ENCODE peak calls at places on chromosomes 3 and 15, in five cellular contexts. One of them, this sample, is unnamed.
A peak's percentile ranks its signal among the peaks of the same experiment; 100 is the strongest.

GRCh38 chr15:90004671-90005070 is 3.5 kb downstream of the ZNF710 start:
- DNase-seq in WERI-Rb-1: no peak
- DNase-seq in SK-N-SH: no peak
- DNase-seq in K562: no peak
- DNase-seq in stomach: no peak
- DNase-seq in this sample: no peak

GRCh38 chr3:32577621-32578556 is 7.2 kb upstream of the DYNC1LI1 start:
- DNase-seq in stomach: no peak
- DNase-seq in WERI-Rb-1: no peak
- DNase-seq in K562: no peak
- DNase-seq in SK-N-SH: no peak
- DNase-seq in this sample: no peak

GRCh38 chr3:10189557-10190374 is 25.0 kb downstream of the IRAK2 start:
- DNase-seq in stomach: peak; percentile 89
- DNase-seq in WERI-Rb-1: no peak
- DNase-seq in SK-N-SH: peak; percentile 55
- DNase-seq in K562: no peak
- DNase-seq in this sample: no peak

GRCh38 chr3:186511245-186511644 is 32.9 kb downstream of the CRYGS start:
- DNase-seq in SK-N-SH: no peak
- DNase-seq in stomach: no peak
- DNase-seq in WERI-Rb-1: no peak
- DNase-seq in K562: no peak
- DNase-seq in this sample: no peak

GRCh38 chr3:30518201-30518864 is 88.1 kb upstream of the TGFBR2 start:
- DNase-seq in WERI-Rb-1: no peak
- DNase-seq in stomach: peak; percentile 61
- DNase-seq in K562: no peak
- DNase-seq in SK-N-SH: no peak
- DNase-seq in this sample: no peak

GRCh38 chr3:43768594-43768993 is 77.9 kb downstream of the ABHD5 start:
- DNase-seq in SK-N-SH: no peak
- DNase-seq in stomach: no peak
- DNase-seq in K562: no peak
- DNase-seq in WERI-Rb-1: no peak
- DNase-seq in this sample: no peak

GRCh38 chr15:51830279-51830806 is 890 bp downstream of the TMOD3 start:
- DNase-seq in SK-N-SH: no peak
- DNase-seq in WERI-Rb-1: no peak
- DNase-seq in K562: no peak
- DNase-seq in stomach: peak; percentile 50
- DNase-seq in this sample: no peak

GRCh38 chr3:133490468-133491351 is 82.8 kb upstream of the CDV3 start:
- DNase-seq in WERI-Rb-1: no peak
- DNase-seq in SK-N-SH: no peak
- DNase-seq in stomach: no peak
- DNase-seq in K562: no peak
- DNase-seq in this sample: no peak

GRCh38 chr15:34365073-34365825 is 1.7 kb downstream of the LPCAT4 start:
- DNase-seq in stomach: no peak
- DNase-seq in SK-N-SH: no peak
- DNase-seq in WERI-Rb-1: no peak
- DNase-seq in K562: no peak
- DNase-seq in this sample: peak; percentile 65

GRCh38 chr3:21237638-21238037 is 513.4 kb downstream of the ZNF385D start:
- DNase-seq in WERI-Rb-1: no peak
- DNase-seq in SK-N-SH: no peak
- DNase-seq in stomach: no peak
- DNase-seq in K562: no peak
- DNase-seq in this sample: no peak

GRCh38 chr3:169815590-169816150 is 3.0 kb upstream of the LRRC34 start:
- DNase-seq in stomach: no peak
- DNase-seq in SK-N-SH: no peak
- DNase-seq in WERI-Rb-1: no peak
- DNase-seq in K562: no peak
- DNase-seq in this sample: no peak

GRCh38 chr3:169812844-169813677 is at the start of the genes LRRC34 and LRRIQ4:
- DNase-seq in K562: no peak
- DNase-seq in SK-N-SH: peak; percentile 86
- DNase-seq in stomach: peak; percentile 69
- DNase-seq in WERI-Rb-1: peak; percentile 93
- DNase-seq in this sample: peak; percentile 63

GRCh38 chr3:169811606-169812123 is 1.0 kb upstream of the LRRIQ4 start:
- DNase-seq in SK-N-SH: no peak
- DNase-seq in K562: no peak
- DNase-seq in stomach: no peak
- DNase-seq in WERI-Rb-1: no peak
- DNase-seq in this sample: no peak

GRCh38 chr3:169812124-169812843 is 386 bp upstream of the LRRIQ4 start:
- DNase-seq in stomach: peak; percentile 73
- DNase-seq in WERI-Rb-1: peak; percentile 70
- DNase-seq in K562: no peak
- DNase-seq in SK-N-SH: peak; percentile 87
- DNase-seq in this sample: peak; percentile 80

DNA sequence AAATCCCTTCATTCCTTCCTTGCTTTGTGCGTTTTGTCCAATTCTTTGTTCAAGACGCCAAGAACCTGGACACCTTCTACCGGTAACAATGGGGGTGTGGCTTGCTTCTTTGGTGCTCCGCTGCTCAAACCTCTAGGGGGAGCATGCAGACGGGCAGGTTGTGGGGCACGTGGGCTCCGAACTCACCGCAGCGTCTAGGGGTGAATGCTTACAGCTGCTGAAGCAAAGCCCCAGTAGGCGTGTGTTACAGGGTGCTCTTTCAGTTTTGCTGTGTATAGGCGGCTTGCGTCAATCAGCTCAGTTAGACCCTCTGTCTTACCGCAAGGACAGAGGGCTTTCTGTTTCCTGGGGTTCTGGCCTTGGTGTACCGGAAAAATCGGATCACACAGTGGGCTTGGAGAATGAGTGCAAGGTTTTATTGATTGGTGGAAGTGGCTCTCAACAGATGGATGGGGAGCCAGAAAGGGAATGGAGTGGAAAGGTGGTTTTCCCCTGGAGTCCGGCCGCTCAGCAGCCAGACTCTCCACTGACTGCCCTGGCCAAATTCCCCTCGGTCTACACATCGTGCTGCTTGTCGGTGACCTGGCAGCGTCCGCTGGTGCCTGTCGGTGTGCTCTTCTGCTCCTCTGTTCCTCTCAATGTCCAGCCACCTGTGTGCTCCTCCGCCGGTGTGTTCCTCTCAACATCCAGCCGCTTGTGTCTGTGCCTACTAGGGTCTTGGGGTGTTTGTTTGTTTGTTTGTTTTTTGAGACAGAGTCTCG is 1.2 kb upstream of the LRRC34 start:
- DNase-seq in WERI-Rb-1: peak; percentile 42
- DNase-seq in K562: no peak
- DNase-seq in SK-N-SH: no peak
- DNase-seq in stomach: peak; percentile 46
- DNase-seq in this sample: no peak
- H3K4me3 ChIP-seq in WERI-Rb-1: no peak overlapping the region
- H3K4me3 ChIP-seq in K562: no peak overlapping the region
- H3K4me3 ChIP-seq in SK-N-SH: no peak overlapping the region
- H3K4me3 ChIP-seq in stomach: peak overlapping the region; percentile 66
- H3K4me3 ChIP-seq in this sample: no peak overlapping the region

GRCh38 chr3:71061037-71061436 is 522.5 kb downstream of the FOXP1 start:
- DNase-seq in SK-N-SH: no peak
- DNase-seq in stomach: no peak
- DNase-seq in K562: no peak
- DNase-seq in WERI-Rb-1: no peak
- DNase-seq in this sample: no peak

GRCh38 chr3:71062920-71063767 is 520.4 kb downstream of the FOXP1 start:
- DNase-seq in WERI-Rb-1: no peak
- DNase-seq in K562: peak; percentile 40
- DNase-seq in stomach: no peak
- DNase-seq in SK-N-SH: peak; percentile 9
- DNase-seq in this sample: no peak

GRCh38 chr3:71063768-71064287 is 519.7 kb downstream of the FOXP1 start:
- DNase-seq in stomach: no peak
- DNase-seq in K562: peak; percentile 55
- DNase-seq in WERI-Rb-1: peak; percentile 33
- DNase-seq in SK-N-SH: peak; percentile 53
- DNase-seq in this sample: peak; percentile 47

GRCh38 chr3:71061581-71061980 is 521.9 kb downstream of the FOXP1 start:
- DNase-seq in stomach: no peak
- DNase-seq in SK-N-SH: no peak
- DNase-seq in WERI-Rb-1: no peak
- DNase-seq in K562: no peak
- DNase-seq in this sample: no peak

GRCh38 chr3:71062037-71062919 is 521.2 kb downstream of the FOXP1 start:
- DNase-seq in K562: no peak
- DNase-seq in stomach: no peak
- DNase-seq in WERI-Rb-1: no peak
- DNase-seq in SK-N-SH: no peak
- DNase-seq in this sample: no peak
- H3K4me3 ChIP-seq in K562: no peak overlapping the region
- H3K4me3 ChIP-seq in stomach: peak overlapping the region; percentile 66
- H3K4me3 ChIP-seq in WERI-Rb-1: no peak overlapping the region
- H3K4me3 ChIP-seq in SK-N-SH: peak overlapping the region; percentile 70
- H3K4me3 ChIP-seq in this sample: no peak overlapping the region

GRCh38 chr3:184239710-184240109 is 9.1 kb downstream of the ALG3 start:
- DNase-seq in WERI-Rb-1: no peak
- DNase-seq in stomach: no peak
- DNase-seq in K562: no peak
- DNase-seq in SK-N-SH: no peak
- DNase-seq in this sample: no peak

GRCh38 chr3:184240384-184241140 is 8.2 kb downstream of the ALG3 start:
- DNase-seq in K562: peak; percentile 41
- DNase-seq in SK-N-SH: no peak
- DNase-seq in stomach: no peak
- DNase-seq in WERI-Rb-1: no peak
- DNase-seq in this sample: peak; percentile 84

GRCh38 chr3:184242297-184242685 is 6.5 kb downstream of the ALG3 start:
- DNase-seq in K562: no peak
- DNase-seq in SK-N-SH: no peak
- DNase-seq in stomach: no peak
- DNase-seq in WERI-Rb-1: no peak
- DNase-seq in this sample: peak; percentile 23

GRCh38 chr3:184241141-184241446 is 7.7 kb downstream of the ALG3 start:
- DNase-seq in K562: no peak
- DNase-seq in SK-N-SH: no peak
- DNase-seq in WERI-Rb-1: no peak
- DNase-seq in stomach: no peak
- DNase-seq in this sample: peak; percentile 78

DNA sequence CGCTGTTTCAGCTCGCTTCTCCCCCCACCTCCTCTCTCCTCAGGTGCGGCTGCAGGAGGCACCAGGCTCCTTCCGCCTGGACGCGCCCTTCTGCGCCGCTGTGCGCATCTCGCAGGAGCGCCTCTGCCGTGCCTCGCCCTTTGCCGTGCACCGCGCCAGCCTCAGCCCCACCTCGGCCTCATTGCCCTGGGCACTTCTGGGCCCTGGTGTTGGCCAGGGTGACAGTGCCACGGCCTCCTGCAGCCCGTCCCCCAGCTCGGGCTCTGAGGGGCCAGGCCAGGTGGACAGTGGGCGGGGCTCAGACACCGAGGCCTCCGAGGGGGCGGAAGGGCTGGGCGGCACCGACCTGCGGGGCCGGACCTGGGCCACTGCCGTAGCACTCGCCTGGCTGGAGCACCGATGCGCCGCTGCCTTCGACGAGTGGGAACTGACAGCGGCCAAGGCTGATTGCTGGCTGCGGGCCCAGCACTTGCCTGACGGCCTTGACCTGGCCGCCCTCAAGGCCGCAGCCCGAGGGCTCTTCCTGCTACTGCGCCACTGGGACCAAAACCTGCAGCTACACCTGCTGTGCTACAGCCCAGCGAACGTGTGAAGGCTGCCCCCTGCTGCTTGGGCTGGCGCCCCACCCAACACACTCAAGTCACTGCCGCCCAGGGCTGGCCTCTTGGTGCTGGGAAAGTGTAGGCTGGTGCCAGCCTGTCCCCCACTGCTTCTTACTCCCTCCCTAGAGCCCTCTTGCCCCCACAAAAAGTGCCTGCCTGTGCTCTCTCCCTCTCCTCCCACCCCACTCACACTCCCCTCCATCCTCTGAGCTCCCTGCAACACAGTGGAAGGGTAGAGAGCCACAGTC is 7.1 kb downstream of the ALG3 start:
- DNase-seq in K562: peak; percentile 82
- DNase-seq in SK-N-SH: peak; percentile 61
- DNase-seq in stomach: peak; percentile 76
- DNase-seq in WERI-Rb-1: peak; percentile 73
- DNase-seq in this sample: peak; percentile 90
- H3K4me3 ChIP-seq in K562: no peak overlapping the region
- H3K4me3 ChIP-seq in SK-N-SH: no peak overlapping the region
- H3K4me3 ChIP-seq in stomach: peak overlapping the region; percentile 35
- H3K4me3 ChIP-seq in WERI-Rb-1: no peak overlapping the region
- H3K4me3 ChIP-seq in this sample: peak overlapping the region; percentile 23

GRCh38 chr15:55630921-55631320 is 42.8 kb upstream of the PYGO1 start:
- DNase-seq in WERI-Rb-1: no peak
- DNase-seq in K562: no peak
- DNase-seq in stomach: no peak
- DNase-seq in SK-N-SH: no peak
- DNase-seq in this sample: no peak

GRCh38 chr15:55633731-55634130 is 45.6 kb upstream of the PYGO1 start:
- DNase-seq in WERI-Rb-1: no peak
- DNase-seq in K562: no peak
- DNase-seq in stomach: no peak
- DNase-seq in SK-N-SH: no peak
- DNase-seq in this sample: no peak

GRCh38 chr15:55632434-55632833 is 44.3 kb upstream of the PYGO1 start:
- DNase-seq in stomach: no peak
- DNase-seq in K562: no peak
- DNase-seq in SK-N-SH: no peak
- DNase-seq in WERI-Rb-1: no peak
- DNase-seq in this sample: no peak

GRCh38 chr15:55627730-55628368 is 39.7 kb upstream of the PYGO1 start:
- DNase-seq in stomach: peak; percentile 38
- DNase-seq in SK-N-SH: no peak
- DNase-seq in K562: peak; percentile 15
- DNase-seq in WERI-Rb-1: no peak
- DNase-seq in this sample: peak; percentile 40

GRCh38 chr15:55628369-55628730 is 40.2 kb upstream of the PYGO1 start:
- DNase-seq in SK-N-SH: no peak
- DNase-seq in stomach: no peak
- DNase-seq in K562: no peak
- DNase-seq in WERI-Rb-1: no peak
- DNase-seq in this sample: no peak
- H3K4me3 ChIP-seq in SK-N-SH: no peak overlapping the region
- H3K4me3 ChIP-seq in stomach: no peak overlapping the region
- H3K4me3 ChIP-seq in K562: no peak overlapping the region
- H3K4me3 ChIP-seq in WERI-Rb-1: no peak overlapping the region
- H3K4me3 ChIP-seq in this sample: no peak overlapping the region

GRCh38 chr3:73623316-73623715 is 1.4 kb downstream of the PDZRN3 start:
- DNase-seq in stomach: no peak
- DNase-seq in WERI-Rb-1: no peak
- DNase-seq in SK-N-SH: no peak
- DNase-seq in K562: no peak
- DNase-seq in this sample: no peak
- H3K4me3 ChIP-seq in stomach: peak overlapping the region; percentile 68
- H3K4me3 ChIP-seq in WERI-Rb-1: peak overlapping the region; percentile 80
- H3K4me3 ChIP-seq in SK-N-SH: peak overlapping the region; percentile 76
- H3K4me3 ChIP-seq in K562: no peak overlapping the region
- H3K4me3 ChIP-seq in this sample: peak overlapping the region; percentile 63